ENCODE peak calls at places on chromosomes 2 and 18, in ten cellular contexts. Z is HL-60; V is HCT116; T is GM12891; J is iris pigment epithelial cell; B is activated CD4-positive, alpha-beta T cell treated with anti-CD3 and anti-CD28 coated beads, Interleukin-2, amount 10 ng/mL, durations not matched to agents 24 days and 14 days; M is CD4-positive, alpha-beta T cell; C is stimulated activated naive CD4-positive, alpha-beta T cell; W is coronary artery; L is germinal center. H is an unnamed sample.

GRCh38 chr2:31693882-31694281 is 113.1 kb upstream of the SRD5A2 start:
- DNase-seq in Z (peak; percentile 2), V (peak; percentile 29), T (no peak), J (peak; percentile 14), B (no peak), M (no peak), C (no peak), W (no peak), L (no peak), H (no peak)

GRCh38 chr18:77059294-77059916 is 73.2 kb downstream of the MBP start:
- DNase-seq in Z (no peak), V (peak; percentile 67), T (no peak), J (peak; percentile 85), B (peak; percentile 74), M (no peak), C (no peak), W (no peak), L (peak; percentile 45), H (no peak)

GRCh38 chr2:42342061-42342794 is 18.8 kb downstream of the COX7A2L start:
- DNase-seq in Z (no peak), V (peak; percentile 10), T (no peak), J (peak; percentile 90), B (no peak), M (no peak), C (no peak), W (no peak), L (no peak), H (no peak)

GRCh38 chr2:108010912-108011591 is 24.7 kb downstream of the SLC5A7 start:
- DNase-seq in Z (no peak), V (no peak), T (no peak), J (no peak), B (no peak), M (no peak), C (no peak), W (no peak), L (no peak), H (no peak)

GRCh38 chr2:140344842-140345241 is 1564.7 kb upstream of the NXPH2 start:
- DNase-seq in Z (no peak), V (no peak), T (no peak), J (peak; percentile 59), B (no peak), M (no peak), C (no peak), W (no peak), L (no peak), H (no peak)

GRCh38 chr18:4058179-4058578 is 396.9 kb downstream of the DLGAP1 start:
- DNase-seq in Z (no peak), V (no peak), T (no peak), J (no peak), B (no peak), M (no peak), C (no peak), W (no peak), L (no peak), H (no peak)

GRCh38 chr18:62105373-62105772 is 81.5 kb downstream of the PIGN start:
- DNase-seq in Z (no peak), V (no peak), T (no peak), J (peak; percentile 78), B (no peak), M (no peak), C (no peak), W (no peak), L (no peak), H (no peak)

GRCh38 chr2:127150996-127151395 is 44.0 kb upstream of the BIN1 start:
- DNase-seq in Z (no peak), V (no peak), T (no peak), J (no peak), B (no peak), M (no peak), C (no peak), W (no peak), L (no peak), H (no peak)

GRCh38 chr2:150567771-150568278 is 80.4 kb upstream of the RND3 start:
- DNase-seq in Z (no peak), V (no peak), T (no peak), J (peak; percentile 45), B (no peak), M (no peak), C (no peak), W (no peak), L (no peak), H (no peak)

GRCh38 chr18:6256521-6256920 is 158.2 kb downstream of the L3MBTL4 start:
- DNase-seq in Z (no peak), V (no peak), T (no peak), J (no peak), B (no peak), M (no peak), C (no peak), W (no peak), L (no peak), H (no peak)

GRCh38 chr2:49045083-49045482 is 109.2 kb downstream of the FSHR start:
- DNase-seq in Z (no peak), V (no peak), T (no peak), J (no peak), B (no peak), M (no peak), C (no peak), W (no peak), L (no peak), H (no peak)

GRCh38 chr2:115161531-115162453 is 719.4 kb downstream of the DPP10 start:
- DNase-seq in Z (no peak), V (no peak), T (no peak), J (no peak), B (no peak), M (no peak), C (no peak), W (no peak), L (no peak), H (no peak)

GRCh38 chr2:202064206-202064880 is 8.7 kb upstream of the KIAA2012 start:
- DNase-seq in Z (no peak), V (no peak), T (no peak), J (peak; percentile 98), B (no peak), M (no peak), C (no peak), W (no peak), L (no peak), H (no peak)

GRCh38 chr2:195769975-195770374 is 112.9 kb downstream of the SLC39A10 start:
- DNase-seq in Z (no peak), V (no peak), T (no peak), J (peak; percentile 59), B (no peak), M (no peak), C (no peak), W (no peak), L (no peak), H (no peak)

GRCh38 chr2:159677654-159678053 is 34.7 kb upstream of the MARCHF7 start:
- DNase-seq in Z (no peak), V (no peak), T (no peak), J (peak; percentile 37), B (no peak), M (no peak), C (no peak), W (no peak), L (no peak), H (no peak)

GRCh38 chr2:63903003-63903402 is 61.3 kb downstream of the UGP2 start:
- DNase-seq in Z (no peak), V (no peak), T (no peak), J (peak; percentile 52), B (no peak), M (no peak), C (no peak), W (no peak), L (no peak), H (no peak)

GRCh38 chr18:75265255-75265654 is 54.7 kb downstream of the TSHZ1 start:
- DNase-seq in Z (no peak), V (no peak), T (no peak), J (no peak), B (no peak), M (no peak), C (no peak), W (no peak), L (no peak), H (no peak)

GRCh38 chr2:174350018-174350417 is 15.3 kb downstream of the SP9 start:
- DNase-seq in Z (no peak), V (no peak), T (no peak), J (no peak), B (no peak), M (no peak), C (no peak), W (no peak), L (no peak), H (no peak)

GRCh38 chr18:25464211-25464610 is 112.2 kb upstream of the ZNF521 start:
- DNase-seq in Z (no peak), V (no peak), T (no peak), J (peak; percentile 91), B (no peak), M (no peak), C (no peak), W (no peak), L (no peak), H (no peak)

GRCh38 chr2:137208361-137208973 is 443.1 kb downstream of the THSD7B start:
- DNase-seq in Z (no peak), V (no peak), T (no peak), J (peak; percentile 76), B (no peak), M (no peak), C (no peak), W (no peak), L (no peak), H (no peak)

GRCh38 chr2:164420787-164421186 is 200.5 kb downstream of the GRB14 start:
- DNase-seq in Z (no peak), V (no peak), T (no peak), J (no peak), B (no peak), M (no peak), C (no peak), W (no peak), L (no peak), H (no peak)

GRCh38 chr2:47311764-47312503 is 91.0 kb upstream of the MSH2 start:
- DNase-seq in Z (no peak), V (no peak), T (no peak), J (no peak), B (no peak), M (no peak), C (no peak), W (no peak), L (no peak), H (no peak)

GRCh38 chr2:48624696-48625095 is 7.0 kb downstream of the GTF2A1L start:
- DNase-seq in Z (no peak), V (no peak), T (no peak), J (no peak), B (no peak), M (no peak), C (no peak), W (no peak), L (no peak), H (no peak)

GRCh38 chr2:200735061-200735460 is 76.6 kb upstream of the BZW1 start:
- DNase-seq in Z (no peak), V (no peak), T (no peak), J (no peak), B (no peak), M (no peak), C (no peak), W (no peak), L (no peak), H (no peak)

GRCh38 chr2:72722492-72723090 is 103.2 kb downstream of the EXOC6B start:
- DNase-seq in Z (no peak), V (no peak), T (no peak), J (peak; percentile 70), B (no peak), M (no peak), C (no peak), W (no peak), L (no peak), H (no peak)

GRCh38 chr2:20627712-20628380 is 23.1 kb downstream of the HS1BP3 start:
- DNase-seq in Z (no peak), V (no peak), T (no peak), J (no peak), B (no peak), M (no peak), C (no peak), W (no peak), L (no peak), H (no peak)

GRCh38 chr2:119960821-119961220 is 52.1 kb upstream of the EPB41L5 start:
- DNase-seq in Z (no peak), V (no peak), T (no peak), J (peak; percentile 64), B (no peak), M (no peak), C (no peak), W (no peak), L (no peak), H (no peak)